ENCODE peak calls at places on chromosome 15, in nine cellular contexts. E is activated T-cell treated with anti-CD3 and anti-CD28 coated beads for 1 hour; P is T-helper 2 cell; R is activated CD4-positive, alpha-beta T cell treated with anti-CD3 and anti-CD28 coated beads, Interleukin-2, amount 50 U/mL, for 4 hours; F is choroid plexus epithelial cell; L is sciatic nerve; K is lung microvascular endothelial cell; V is progenitor cell of endocrine pancreas; G is C1 segment of cervical spinal cord. C is an unnamed sample.

GRCh38 chr15:70427120-70427519 is 329.4 kb upstream of the TLE3 start:
- DNase-seq in E (no peak), P (no peak), K (no peak), V (no peak), G (no peak), R (no peak), L (no peak), F (peak), C (no peak)

GRCh38 chr15:69119692-69120395 is 40.6 kb upstream of the GLCE start:
- DNase-seq in G (no peak), P (no peak), K (no peak), F (no peak), V (no peak), E (no peak), R (no peak), L (no peak), C (no peak)

GRCh38 chr15:78668987-78669386 is 28.0 kb upstream of the CHRNB4 start:
- DNase-seq in K (no peak), L (no peak), G (no peak), F (no peak), R (no peak), P (no peak), V (no peak), E (no peak), C (no peak)

GRCh38 chr15:69893863-69894262 is 203.9 kb downstream of the TLE3 start:
- DNase-seq in E (no peak), P (no peak), F (peak), K (no peak), R (no peak), G (peak), L (no peak), V (no peak), C (no peak)

GRCh38 chr15:88742161-88742560 is 61.1 kb upstream of the ACAN start:
- DNase-seq in K (no peak), G (no peak), R (no peak), F (no peak), P (no peak), L (no peak), V (no peak), E (no peak), C (no peak)

GRCh38 chr15:40256642-40257235 is 17.9 kb downstream of the PAK6 start:
- DNase-seq in L (no peak), V (no peak), K (peak), P (no peak), F (peak), E (no peak), R (no peak), G (no peak), C (no peak)

GRCh38 chr15:92614791-92615785 is 40.5 kb downstream of the FAM174B start:
- DNase-seq in K (no peak), F (no peak), P (no peak), V (no peak), L (peak), G (no peak), R (no peak), E (no peak), C (no peak)

GRCh38 chr15:66942649-66943390 is 122.6 kb upstream of the SMAD3 start:
- DNase-seq in P (no peak), F (no peak), L (peak), E (no peak), R (no peak), V (no peak), K (no peak), G (no peak), C (no peak)

GRCh38 chr15:85407421-85408269 is 27.2 kb downstream of the AKAP13 start:
- DNase-seq in V (no peak), R (peak), P (no peak), K (peak), F (peak), G (no peak), L (no peak), E (no peak), C (peak)

GRCh38 chr15:33086500-33087141 is 107.9 kb downstream of the FMN1 start:
- DNase-seq in L (no peak), F (peak), V (no peak), R (no peak), K (peak), E (no peak), G (no peak), P (no peak), C (peak)

GRCh38 chr15:85730001-85730820 is 64.5 kb downstream of the KLHL25 start:
- DNase-seq in L (no peak), K (peak), V (no peak), G (no peak), R (no peak), E (no peak), P (no peak), F (peak), C (no peak)

GRCh38 chr15:80010131-80010673 is 39.2 kb upstream of the BCL2A1 start:
- DNase-seq in L (no peak), F (no peak), E (no peak), G (no peak), K (no peak), R (no peak), V (no peak), P (no peak), C (no peak)

GRCh38 chr15:41675337-41675736 is 15.1 kb downstream of the MGA start:
- DNase-seq in K (no peak), P (no peak), G (no peak), V (no peak), L (no peak), F (no peak), R (no peak), E (no peak), C (no peak)

GRCh38 chr15:71658827-71659729 is 151.3 kb upstream of the NR2E3 start:
- DNase-seq in V (no peak), F (no peak), K (no peak), E (no peak), G (no peak), R (no peak), L (no peak), P (no peak), C (no peak)

GRCh38 chr15:41913251-41913650 is 19.4 kb upstream of the SPTBN5 start:
- DNase-seq in R (no peak), V (no peak), K (no peak), L (no peak), E (no peak), P (no peak), F (no peak), G (no peak), C (no peak)

GRCh38 chr15:71779073-71779797 is 31.1 kb upstream of the NR2E3 start:
- DNase-seq in E (no peak), G (no peak), R (no peak), K (no peak), V (no peak), F (no peak), L (no peak), P (no peak), C (no peak)

GRCh38 chr15:79595995-79596622 is 164.0 kb downstream of the MINAR1 start:
- DNase-seq in L (no peak), K (peak), V (peak), G (peak), F (peak), P (no peak), E (no peak), R (peak), C (peak)

GRCh38 chr15:31128919-31129768 is 27.6 kb upstream of the TRPM1 start:
- DNase-seq in V (peak), K (peak), R (peak), F (peak), G (peak), E (peak), L (peak), P (peak), C (peak)

GRCh38 chr15:89870688-89871288 is 23.0 kb downstream of the AP3S2 start:
- DNase-seq in G (no peak), V (no peak), K (no peak), R (no peak), E (no peak), L (no peak), F (no peak), P (no peak), C (no peak)

GRCh38 chr15:84829428-84829827 is 12.3 kb downstream of the ALPK3 start:
- DNase-seq in G (no peak), R (no peak), E (no peak), P (no peak), K (no peak), V (no peak), L (no peak), F (no peak), C (no peak)

GRCh38 chr15:57607570-57608000 is 15.9 kb downstream of the MYZAP start:
- DNase-seq in E (no peak), R (no peak), V (no peak), F (peak), L (no peak), K (peak), P (no peak), G (no peak), C (no peak)

GRCh38 chr15:92112711-92113110 is 259.2 kb downstream of the SLCO3A1 start:
- DNase-seq in P (no peak), K (no peak), G (no peak), E (no peak), R (no peak), L (no peak), V (no peak), F (no peak), C (no peak)

GRCh38 chr15:101256756-101257155 is 4.9 kb upstream of the CHSY1 start:
- DNase-seq in G (no peak), L (no peak), E (no peak), P (no peak), V (no peak), F (no peak), R (no peak), K (peak), C (no peak)

GRCh38 chr15:92629276-92629974 is 26.1 kb downstream of the FAM174B start:
- DNase-seq in K (no peak), L (no peak), R (no peak), P (no peak), V (no peak), G (no peak), E (no peak), F (no peak), C (no peak)

GRCh38 chr15:89912145-89912673 is 543 bp downstream of the ARPIN start:
- DNase-seq in R (no peak), K (peak), L (peak), G (peak), P (no peak), F (peak), E (no peak), V (peak), C (no peak)

GRCh38 chr15:78641876-78642275 is 866 bp upstream of the CHRNB4 start:
- DNase-seq in L (no peak), E (no peak), F (no peak), G (no peak), V (no peak), R (no peak), P (no peak), K (no peak), C (no peak)

GRCh38 chr15:25772500-25772899 is 90.6 kb downstream of the ATP10A start:
- DNase-seq in K (no peak), R (no peak), V (no peak), P (no peak), L (no peak), G (no peak), E (no peak), F (no peak), C (no peak)

GRCh38 chr15:45377630-45378148 is 655 bp downstream of the GATM start:
- DNase-seq in K (no peak), L (peak), F (peak), V (no peak), G (peak), P (no peak), R (no peak), E (no peak), C (no peak)

GRCh38 chr15:67110958-67111864 is 45.8 kb downstream of the SMAD3 start:
- DNase-seq in R (no peak), G (no peak), L (no peak), E (no peak), K (peak), V (no peak), F (peak), P (no peak), C (no peak)

GRCh38 chr15:66573348-66573718 is 7.5 kb upstream of the LCTL start:
- DNase-seq in K (no peak), V (no peak), F (no peak), E (no peak), L (peak), R (no peak), P (no peak), G (no peak), C (no peak)